ENCODE peak calls at places on chromosomes 12 and 14, in seven cellular contexts. S is epithelial cell of esophagus, F is tibial nerve, R is GM20000, P is lung, I is endothelial cell, U is Caco-2. Q is an unnamed sample.

GRCh38 chr12:236445-236844 is 22.5 kb upstream of the SLC6A12 start:
- DNase-seq in P (no peak), R (no peak), S (no peak), F (no peak), I (no peak), U (no peak), Q (no peak)

GRCh38 chr14:25396128-25396527 is 346.2 kb upstream of the STXBP6 start:
- DNase-seq in U (no peak), F (no peak), P (no peak), I (no peak), S (no peak), R (no peak), Q (no peak)

GRCh38 chr14:73342670-73343069 is 105.4 kb downstream of the PAPLN start:
- DNase-seq in U (no peak), P (no peak), R (no peak), I (no peak), S (no peak), F (no peak), Q (no peak)

GRCh38 chr12:69492739-69493138 is 22.6 kb downstream of the FRS2 start:
- DNase-seq in P (no peak), S (no peak), I (no peak), F (no peak), U (no peak), R (no peak), Q (no peak)

GRCh38 chr14:103653802-103654201 is 24.8 kb downstream of the KLC1 start:
- DNase-seq in U (no peak), F (no peak), P (no peak), R (no peak), S (no peak), I (no peak), Q (no peak)

GRCh38 chr12:9699269-9699897 is 29.9 kb downstream of the CLEC2D start:
- DNase-seq in R (no peak), U (no peak), P (no peak), I (no peak), S (no peak), F (no peak), Q (no peak)

GRCh38 chr12:93813972-93814821 is 137.0 kb downstream of the CRADD start:
- DNase-seq in P (peak; percentile 79), U (no peak), S (no peak), I (no peak), R (no peak), F (peak; percentile 70), Q (no peak)

GRCh38 chr12:62659457-62660295 is 193.1 kb downstream of the MON2 start:
- DNase-seq in S (no peak), P (no peak), U (no peak), F (no peak), R (no peak), I (peak; percentile 8), Q (no peak)

GRCh38 chr12:116216022-116216756 is 61.3 kb downstream of the MED13L start:
- DNase-seq in F (no peak), I (no peak), R (no peak), U (no peak), S (no peak), P (no peak), Q (no peak)

GRCh38 chr14:22556021-22556989 is 32.7 kb downstream of the DAD1 start:
- DNase-seq in F (no peak), P (peak; percentile 62), U (no peak), S (peak; percentile 94), I (no peak), R (peak; percentile 89), Q (peak; percentile 77)
- TF ChIP-seq CTCF in F (no peak), P (no peak), U (no peak), S (peak; percentile 2), I (no peak), R (no peak), Q (no peak)

DNA sequence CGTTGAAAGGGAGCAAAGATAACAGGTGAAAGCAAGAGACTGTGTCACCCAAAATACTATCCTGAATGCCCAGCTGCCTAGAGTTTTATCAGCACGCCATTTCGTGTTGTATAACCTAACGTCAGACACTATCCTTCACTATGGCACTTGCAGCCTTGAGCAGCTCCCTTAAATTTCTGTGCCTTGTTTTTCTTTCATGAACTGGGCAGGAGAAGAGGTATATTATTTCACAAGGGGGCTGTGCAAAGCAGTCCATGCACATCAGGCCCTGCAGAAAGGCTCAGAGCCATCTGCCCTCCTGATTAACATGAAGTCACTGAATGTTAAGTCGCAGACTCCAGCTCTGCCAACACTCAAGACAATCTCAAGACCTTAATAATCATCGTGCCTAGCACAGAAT is 52.9 kb upstream of the CIT start:
- DNase-seq in S (no peak), F (no peak), U (no peak), R (no peak), P (no peak), I (no peak), Q (no peak)
- TF ChIP-seq CTCF in S (no peak), F (no peak), U (no peak), R (no peak), P (no peak), I (no peak), Q (no peak)

GRCh38 chr14:71320107-71320733 is 413.0 kb downstream of the PCNX1 start:
- DNase-seq in R (peak; percentile 96), U (peak; percentile 98), P (peak; percentile 98), S (peak; percentile 98), I (peak; percentile 98), F (peak; percentile 93), Q (peak; percentile 97)

GRCh38 chr14:71320734-71321555 is 413.7 kb downstream of the PCNX1 start:
- DNase-seq in U (peak; percentile 76), I (peak; percentile 64), P (peak; percentile 65), R (peak; percentile 77), S (peak; percentile 78), F (peak; percentile 20), Q (peak; percentile 58)

GRCh38 chr14:71324767-71325272 is 417.6 kb downstream of the PCNX1 start:
- DNase-seq in R (peak; percentile 49), P (no peak), I (peak; percentile 16), F (no peak), S (peak; percentile 61), U (no peak), Q (peak; percentile 43)

GRCh38 chr14:71321556-71322315 is 414.5 kb downstream of the PCNX1 start:
- DNase-seq in I (no peak), F (no peak), S (peak; percentile 93), U (peak; percentile 41), P (no peak), R (no peak), Q (peak; percentile 16)

GRCh38 chr14:71322660-71323250 is 415.5 kb downstream of the PCNX1 start:
- DNase-seq in R (peak; percentile 67), I (no peak), P (no peak), F (no peak), S (peak; percentile 68), U (peak; percentile 36), Q (no peak)
- TF ChIP-seq CTCF in R (peak; percentile 64), I (no peak), P (peak; percentile 20), F (peak; percentile 61), S (peak; percentile 76), U (peak; percentile 19), Q (no peak)

DNA sequence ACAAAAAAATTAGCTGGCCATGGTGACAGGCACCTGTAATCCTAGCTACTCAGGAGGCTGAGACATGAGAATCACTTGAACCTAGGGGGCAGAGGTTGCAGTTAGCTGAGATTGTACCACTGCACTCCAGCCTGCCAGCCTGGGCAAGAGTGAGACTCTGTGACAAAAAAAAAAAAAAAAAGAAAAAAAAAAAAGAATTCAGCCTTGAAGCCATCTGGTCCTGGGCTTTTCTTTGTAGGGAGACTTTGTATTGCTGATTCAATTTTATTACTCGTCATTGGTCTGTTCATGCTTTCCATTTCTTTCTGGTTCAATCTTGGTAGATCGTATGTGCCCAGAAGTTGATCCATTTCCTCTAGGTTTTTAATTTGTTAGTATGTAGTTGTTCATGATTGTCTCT is 243.1 kb downstream of the RAD51B start:
- DNase-seq in R (no peak), U (no peak), S (no peak), P (no peak), F (no peak), I (no peak), Q (no peak)
- TF ChIP-seq CTCF in R (no peak), U (no peak), S (no peak), P (no peak), F (no peak), I (no peak), Q (no peak)